ENCODE peak calls at places on chromosomes 11 and 22, in nine cellular contexts. B, V, Y, P, O, I, E, J and M are unnamed samples.

GRCh38 chr11:118872403-118872821 is 11.3 kb upstream of the CXCR5 start:
- DNase-seq in B (peak; percentile 86), V (peak; percentile 99), Y (no peak), P (no peak), O (no peak), I (no peak), E (no peak), J (no peak), M (peak; percentile 88)

GRCh38 chr11:804599-804964 is 449 bp downstream of the PIDD1 start:
- DNase-seq in B (no peak), V (no peak), Y (no peak), P (no peak), O (no peak), I (no peak), E (no peak), J (no peak), M (no peak)

GRCh38 chr11:92329644-92330043 is 105.0 kb downstream of the FAT3 start:
- DNase-seq in B (no peak), V (no peak), Y (no peak), P (no peak), O (peak; percentile 53), I (no peak), E (no peak), J (no peak), M (no peak)

GRCh38 chr11:6736495-6737121 is 35.2 kb downstream of the OR2AG2 start:
- DNase-seq in B (no peak), V (no peak), Y (no peak), P (peak; percentile 13), O (peak; percentile 9), I (no peak), E (no peak), J (no peak), M (peak; percentile 28)

GRCh38 chr11:133479209-133479608 is 53.1 kb downstream of the OPCML start:
- DNase-seq in B (no peak), V (no peak), Y (no peak), P (no peak), O (no peak), I (no peak), E (no peak), J (no peak), M (no peak)

GRCh38 chr11:79087238-79087956 is 353.4 kb downstream of the TENM4 start:
- DNase-seq in B (no peak), V (no peak), Y (no peak), P (peak; percentile 82), O (peak; percentile 24), I (peak; percentile 71), E (no peak), J (no peak), M (no peak)

GRCh38 chr11:19625438-19625837 is 87.2 kb upstream of the NAV2 start:
- DNase-seq in B (no peak), V (no peak), Y (no peak), P (no peak), O (peak; percentile 51), I (no peak), E (no peak), J (no peak), M (no peak)

GRCh38 chr11:111101836-111102235 is 143.7 kb upstream of the POU2AF2 start:
- DNase-seq in B (no peak), V (no peak), Y (no peak), P (no peak), O (no peak), I (no peak), E (no peak), J (no peak), M (no peak)

GRCh38 chr11:110479070-110479444 is 49.3 kb downstream of the FDX1 start:
- DNase-seq in B (no peak), V (no peak), Y (no peak), P (no peak), O (no peak), I (no peak), E (no peak), J (no peak), M (no peak)

GRCh38 chr11:36371161-36371560 is 75.1 kb downstream of the PRR5L start:
- DNase-seq in B (no peak), V (no peak), Y (no peak), P (no peak), O (no peak), I (no peak), E (no peak), J (no peak), M (no peak)

GRCh38 chr11:134017773-134018430 is 51.0 kb upstream of the JAM3 start:
- DNase-seq in B (peak; percentile 59), V (no peak), Y (no peak), P (no peak), O (no peak), I (no peak), E (no peak), J (no peak), M (no peak)

GRCh38 chr22:17743661-17744411 is 30.4 kb downstream of the BID start:
- DNase-seq in B (peak; percentile 68), V (no peak), Y (no peak), P (no peak), O (no peak), I (peak; percentile 33), E (no peak), J (no peak), M (no peak)

GRCh38 chr11:64582885-64583284 is 8.1 kb upstream of the SLC22A12 start:
- DNase-seq in B (peak; percentile 48), V (no peak), Y (no peak), P (no peak), O (no peak), I (no peak), E (no peak), J (no peak), M (no peak)

GRCh38 chr11:10314199-10315072 is 9.6 kb downstream of the ADM start:
- DNase-seq in B (no peak), V (peak; percentile 96), Y (peak; percentile 92), P (peak; percentile 54), O (peak; percentile 70), I (peak; percentile 35), E (no peak), J (no peak), M (peak; percentile 94)

GRCh38 chr22:29158546-29158945 is 47.1 kb upstream of the EMID1 start:
- DNase-seq in B (peak; percentile 12), V (no peak), Y (no peak), P (no peak), O (no peak), I (no peak), E (no peak), J (no peak), M (no peak)

GRCh38 chr11:3163241-3163981 is 1.7 kb downstream of the OSBPL5 start:
- DNase-seq in B (peak; percentile 75), V (no peak), Y (no peak), P (no peak), O (no peak), I (no peak), E (no peak), J (peak; percentile 17), M (no peak)

GRCh38 chr11:73387594-73388021 is 11.4 kb downstream of the RELT start:
- DNase-seq in B (no peak), V (no peak), Y (no peak), P (no peak), O (no peak), I (peak; percentile 50), E (no peak), J (peak; percentile 70), M (no peak)
- TF ChIP-seq CTCF in B (no peak), V (no peak), Y (no peak), P (no peak), O (no peak), I (no peak), E (no peak), J (peak; percentile 18), M (no peak)

GRCh38 chr11:76916712-76917111 is 56.0 kb downstream of the ACER3 start:
- DNase-seq in B (no peak), V (no peak), Y (no peak), P (no peak), O (no peak), I (no peak), E (no peak), J (no peak), M (no peak)

GRCh38 chr11:76910620-76911414 is 50.1 kb downstream of the ACER3 start:
- DNase-seq in B (no peak), V (no peak), Y (no peak), P (peak; percentile 67), O (peak; percentile 56), I (no peak), E (no peak), J (peak; percentile 22), M (no peak)

GRCh38 chr11:76911415-76911808 is 50.7 kb downstream of the ACER3 start:
- DNase-seq in B (no peak), V (no peak), Y (no peak), P (no peak), O (no peak), I (peak; percentile 7), E (no peak), J (no peak), M (no peak)
- H3K4me3 ChIP-seq in B (no peak overlapping the region), V (no peak overlapping the region), Y (no peak overlapping the region), P (no peak overlapping the region), O (no peak overlapping the region), I (no peak overlapping the region), E (no peak overlapping the region), J (no peak overlapping the region), M (no peak overlapping the region)

DNA sequence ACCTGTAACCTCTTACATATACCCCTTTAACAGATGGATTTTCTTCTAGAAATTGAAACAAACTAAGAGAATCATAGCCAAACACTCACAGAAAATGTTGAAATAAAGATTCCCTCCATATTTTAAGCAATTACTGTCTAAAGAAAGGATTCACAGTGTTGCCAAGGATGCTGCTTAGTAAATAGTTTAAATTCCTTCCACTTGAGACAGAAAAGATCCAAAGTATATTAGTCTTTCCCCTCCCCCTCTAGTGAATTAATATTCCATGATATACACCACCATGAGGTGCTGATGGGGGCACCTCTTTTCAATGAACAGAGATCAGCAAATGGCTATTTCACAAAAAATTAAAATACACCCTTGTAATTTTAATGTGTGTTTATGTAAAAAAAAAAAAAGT is 186.8 kb downstream of the SOX6 start:
- DNase-seq in B (no peak), V (no peak), Y (no peak), P (peak; percentile 0), O (peak; percentile 50), I (no peak), E (no peak), J (no peak), M (no peak)
- TF ChIP-seq CTCF in B (no peak), V (no peak), Y (no peak), P (no peak), O (no peak), I (peak; percentile 32), E (peak; percentile 27), J (no peak), M (no peak)

GRCh38 chr22:44497904-44498242 is at the start of gene RTL6:
- DNase-seq in B (no peak), V (no peak), Y (no peak), P (no peak), O (no peak), I (no peak), E (no peak), J (no peak), M (no peak)
- H3K4me3 ChIP-seq in B (peak within 1 kb of the TSS; percentile 61), V (no peak within 1 kb of the TSS), Y (peak within 1 kb of the TSS; percentile 76), P (peak within 1 kb of the TSS; percentile 75), O (peak within 1 kb of the TSS; percentile 69), I (peak within 1 kb of the TSS; percentile 80), E (peak within 1 kb of the TSS; percentile 70), J (peak within 1 kb of the TSS; percentile 89), M (peak within 1 kb of the TSS; percentile 42)